ENCODE peak calls at places on chromosomes 13 and 19, in four cellular contexts. X, D, Z and H are unnamed samples.

GRCh38 chr19:18637644-18638630 is 1.1 kb downstream of the KLHL26 start:
- DNase-seq in X (peak; percentile 56), D (no peak), Z (no peak), H (no peak)

GRCh38 chr13:113890758-113891480 is 27.0 kb upstream of the GAS6 start:
- DNase-seq in X (no peak), D (no peak), Z (no peak), H (no peak)

GRCh38 chr19:37594982-37595382 is 306 bp downstream of the ZNF540 start:
- DNase-seq in X (no peak), D (no peak), Z (no peak), H (peak; percentile 50)

GRCh38 chr13:30696278-30697176 is 38.8 kb upstream of the ALOX5AP start:
- DNase-seq in X (no peak), D (no peak), Z (no peak), H (peak; percentile 19)

GRCh38 chr19:44894946-44895345 is 3.9 kb downstream of the TOMM40 start:
- DNase-seq in X (no peak), D (no peak), Z (no peak), H (no peak)

GRCh38 chr19:21439372-21439771 is 42.4 kb downstream of the ZNF493 start:
- DNase-seq in X (no peak), D (no peak), Z (peak; percentile 4), H (no peak)

GRCh38 chr13:74046461-74046860 is 87.7 kb downstream of the KLF12 start:
- DNase-seq in X (no peak), D (no peak), Z (no peak), H (no peak)

GRCh38 chr19:37074111-37074510 is 4.1 kb upstream of the ZNF420 start:
- DNase-seq in X (no peak), D (no peak), Z (no peak), H (no peak)

GRCh38 chr19:29528350-29528945 is 2.7 kb downstream of the VSTM2B start:
- DNase-seq in X (peak; percentile 78), D (peak; percentile 94), Z (peak; percentile 49), H (peak; percentile 86)

GRCh38 chr13:46913757-46914156 is 16.9 kb upstream of the HTR2A start:
- DNase-seq in X (no peak), D (no peak), Z (no peak), H (no peak)

GRCh38 chr19:48511800-48512503 is at the start of gene LMTK3:
- DNase-seq in X (peak; percentile 88), D (peak; percentile 97), Z (no peak), H (peak; percentile 71)

GRCh38 chr13:25347156-25347555 is 24.6 kb upstream of the ATP8A2 start:
- DNase-seq in X (no peak), D (no peak), Z (no peak), H (no peak)

GRCh38 chr13:28622286-28622685 is 36.6 kb upstream of the POMP start:
- DNase-seq in X (no peak), D (no peak), Z (no peak), H (no peak)

GRCh38 chr19:7914598-7915045 is at the start of gene TGFBR3L:
- DNase-seq in X (no peak), D (no peak), Z (no peak), H (no peak)

GRCh38 chr13:21402586-21403307 is 56.4 kb downstream of the ZDHHC20 start:
- DNase-seq in X (no peak), D (no peak), Z (peak; percentile 67), H (no peak)

GRCh38 chr13:101258071-101258470 is 158.2 kb downstream of the NALCN start:
- DNase-seq in X (peak; percentile 3), D (no peak), Z (peak; percentile 9), H (peak; percentile 21)

GRCh38 chr19:7327802-7328201 is 20.9 kb upstream of the ARHGEF18 start:
- DNase-seq in X (no peak), D (no peak), Z (no peak), H (no peak)

GRCh38 chr13:85841427-85841826 is 42.2 kb upstream of the SLITRK6 start:
- DNase-seq in X (no peak), D (no peak), Z (no peak), H (no peak)

GRCh38 chr19:6969490-6969889 is 51.7 kb downstream of the MBD3L2B start:
- DNase-seq in X (no peak), D (no peak), Z (no peak), H (no peak)

GRCh38 chr13:107258599-107259187 is 690.8 kb upstream of the ARGLU1 start:
- DNase-seq in X (no peak), D (no peak), Z (no peak), H (no peak)

GRCh38 chr13:47454986-47455385 is 546.1 kb downstream of the SUCLA2 start:
- DNase-seq in X (no peak), D (no peak), Z (no peak), H (no peak)

GRCh38 chr13:33259296-33259695 is 26.3 kb downstream of the STARD13 start:
- DNase-seq in X (no peak), D (no peak), Z (peak; percentile 20), H (no peak)

GRCh38 chr13:28611654-28612131 is 47.2 kb upstream of the POMP start:
- DNase-seq in X (peak; percentile 24), D (no peak), Z (no peak), H (no peak)

GRCh38 chr13:99860736-99861135 is 110.8 kb downstream of the ZIC5 start:
- DNase-seq in X (no peak), D (no peak), Z (no peak), H (no peak)

GRCh38 chr13:67147257-67148218 is 82.6 kb downstream of the PCDH9 start:
- DNase-seq in X (no peak), D (no peak), Z (no peak), H (no peak)

GRCh38 chr13:47397739-47398138 is 500.9 kb upstream of the HTR2A start:
- DNase-seq in X (no peak), D (no peak), Z (no peak), H (no peak)

GRCh38 chr13:20182231-20182846 is 10.4 kb downstream of the GJB2 start:
- DNase-seq in X (peak; percentile 64), D (peak; percentile 84), Z (peak; percentile 63), H (peak; percentile 46)

GRCh38 chr13:101757446-101758039 is 305.1 kb downstream of the ITGBL1 start:
- DNase-seq in X (no peak), D (peak; percentile 48), Z (no peak), H (no peak)

GRCh38 chr13:37229931-37230330 is 124.5 kb upstream of the CSNK1A1L start:
- DNase-seq in X (no peak), D (no peak), Z (no peak), H (no peak)

GRCh38 chr13:26946675-26947342 is 186.2 kb upstream of the GPR12 start:
- DNase-seq in X (peak; percentile 58), D (peak; percentile 48), Z (peak; percentile 64), H (no peak)

GRCh38 chr13:99843872-99844271 is 127.7 kb downstream of the ZIC5 start:
- DNase-seq in X (no peak), D (no peak), Z (no peak), H (no peak)

GRCh38 chr19:55437410-55437809 is 5.7 kb downstream of the SHISA7 start:
- DNase-seq in X (peak; percentile 78), D (no peak), Z (peak; percentile 46), H (peak; percentile 85)

GRCh38 chr13:112443191-112444000 is 67.2 kb downstream of the SPACA7 start:
- DNase-seq in X (peak; percentile 28), D (peak; percentile 64), Z (no peak), H (peak; percentile 79)

GRCh38 chr13:30745917-30746686 is 10.8 kb downstream of the ALOX5AP start:
- DNase-seq in X (no peak), D (peak; percentile 19), Z (peak; percentile 65), H (no peak)

GRCh38 chr13:72255908-72256307 is 388.9 kb upstream of the DACH1 start:
- DNase-seq in X (no peak), D (peak; percentile 19), Z (peak; percentile 9), H (peak; percentile 58)

DNA sequence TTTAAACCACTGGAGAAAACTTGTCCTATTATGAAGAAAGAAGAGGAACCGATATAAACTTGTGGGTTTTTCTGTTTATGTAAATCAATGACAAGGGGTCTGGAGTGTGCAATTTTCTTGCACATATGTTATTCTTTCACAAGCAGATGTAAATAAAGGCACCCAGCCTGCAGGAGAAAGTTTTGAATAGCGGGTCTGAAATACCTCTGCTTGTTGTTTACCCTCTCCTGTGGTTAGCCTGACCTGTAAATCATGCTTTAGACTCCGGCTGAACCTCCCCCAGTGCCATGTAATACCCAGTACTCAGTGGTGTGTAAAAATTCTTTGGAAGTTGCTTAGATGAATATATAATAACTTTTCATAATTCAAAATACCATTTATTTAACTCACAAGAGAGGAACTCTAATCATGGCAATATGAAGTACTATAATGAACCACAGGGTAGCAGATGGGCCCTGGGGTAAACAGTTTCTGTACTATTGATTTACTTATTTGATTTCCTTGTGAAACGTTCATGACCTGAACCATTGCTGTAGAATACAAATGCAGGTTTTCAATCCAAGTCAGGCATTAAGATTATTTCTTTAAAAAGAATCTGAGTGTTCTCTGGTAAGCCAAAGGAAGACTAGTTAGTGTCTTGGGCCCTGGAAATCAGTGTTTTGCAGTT is 245.1 kb downstream of the LMO7 start:
- DNase-seq in X (no peak), D (no peak), Z (no peak), H (no peak)
- TF ChIP-seq FOXJ3 in X (no peak), D (no peak), Z (no peak), H (no peak)

DNA sequence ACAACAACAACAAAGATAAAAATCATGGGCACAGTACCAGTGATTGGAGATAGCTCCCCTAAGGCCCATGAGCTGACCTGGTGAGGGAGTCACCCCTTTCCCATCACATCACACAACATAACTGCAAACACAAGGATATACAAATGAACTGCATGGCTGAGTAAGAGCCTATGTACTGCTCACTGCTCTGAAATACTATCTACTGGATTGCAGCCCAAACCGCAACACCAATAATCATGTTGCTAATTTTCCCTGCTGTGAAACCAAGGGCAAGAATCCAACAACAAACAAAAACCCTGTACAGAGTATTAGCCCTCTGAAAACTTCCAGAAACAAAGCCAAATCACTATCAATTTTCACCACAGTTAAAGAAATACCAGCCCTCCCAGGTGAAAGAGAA is 1893.2 kb downstream of the PCDH9 start:
- DNase-seq in X (no peak), D (no peak), Z (no peak), H (no peak)
- TF ChIP-seq FOXJ3 in X (no peak), D (no peak), Z (no peak), H (no peak)

DNA sequence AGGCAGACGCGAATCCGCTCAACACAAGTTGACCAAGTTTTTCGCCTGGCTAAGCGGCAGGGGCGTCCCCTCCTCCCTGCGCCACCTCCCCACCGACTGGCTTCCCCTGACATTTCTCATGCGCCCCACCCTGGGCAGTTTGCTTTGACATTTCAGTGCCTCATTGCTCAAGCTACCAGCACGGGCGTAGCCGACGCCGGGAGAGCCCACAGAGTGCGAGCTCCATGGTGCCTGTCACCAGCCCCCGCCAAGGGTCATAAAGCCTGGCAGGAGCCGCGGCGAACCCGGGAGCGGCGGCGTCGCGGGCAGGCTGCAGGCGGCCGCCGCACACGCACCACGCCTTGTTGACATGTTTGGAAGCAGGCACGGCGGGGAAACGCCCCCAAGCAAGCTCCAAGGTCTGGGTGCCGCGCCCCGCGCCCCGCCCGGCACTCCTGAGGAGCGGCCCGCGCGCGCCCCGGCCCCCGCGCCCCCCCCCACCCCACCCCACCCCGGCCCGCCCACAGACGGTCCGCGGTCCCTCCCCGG is 640 bp downstream of the FBXL3 start:
- DNase-seq in X (peak; percentile 81), D (peak; percentile 83), Z (peak; percentile 63), H (peak; percentile 59)
- TF ChIP-seq FOXJ3 in X (no peak), D (no peak), Z (no peak), H (no peak)

GRCh38 chr19:46040125-46040524 is 677 bp downstream of the IGFL4 start:
- DNase-seq in X (no peak), D (no peak), Z (no peak), H (no peak)

GRCh38 chr19:46036745-46037126 is 4.1 kb downstream of the IGFL4 start:
- DNase-seq in X (no peak), D (no peak), Z (peak; percentile 36), H (no peak)

GRCh38 chr19:46042252-46042883 is 1.6 kb upstream of the IGFL4 start:
- DNase-seq in X (no peak), D (no peak), Z (no peak), H (no peak)

GRCh38 chr19:46043519-46043918 is 2.7 kb upstream of the IGFL4 start:
- DNase-seq in X (no peak), D (no peak), Z (no peak), H (no peak)

GRCh38 chr19:46040952-46041500 is at the start of gene IGFL4:
- DNase-seq in X (no peak), D (no peak), Z (no peak), H (no peak)
- TF ChIP-seq FOXJ3 in X (no peak), D (no peak), Z (no peak), H (no peak)